ENCODE peak calls at places on chromosomes 13 and 19, in eight cellular contexts. One of them, this sample, is unnamed.
A peak's percentile ranks its signal among the peaks of the same experiment; 100 is the strongest.

GRCh38 chr13:57635541-57635940 is 4.0 kb downstream of the PCDH17 start:
- DNase-seq in cerebellar cortex: no peak
- DNase-seq in activated T-cell treated with anti-CD3 and anti-CD28 coated beads, Interleukin-2, amount 50 U/mL, for 1 hour: no peak
- DNase-seq in mucosa of gallbladder: no peak
- DNase-seq in stimulated activated CD4-positive, alpha-beta T cell treated with anti-CD3 and anti-CD28 coated beads, Interleukin-4, amount 100 ng/mL, for 1 hour: no peak
- DNase-seq in AG04450: no peak
- DNase-seq in AG04449: no peak
- DNase-seq in A549: no peak
- DNase-seq in this sample: no peak

GRCh38 chr19:8537099-8537498 is 23.1 kb upstream of the ZNF414 start:
- DNase-seq in cerebellar cortex: no peak
- DNase-seq in activated T-cell treated with anti-CD3 and anti-CD28 coated beads, Interleukin-2, amount 50 U/mL, for 1 hour: no peak
- DNase-seq in mucosa of gallbladder: no peak
- DNase-seq in stimulated activated CD4-positive, alpha-beta T cell treated with anti-CD3 and anti-CD28 coated beads, Interleukin-4, amount 100 ng/mL, for 1 hour: no peak
- DNase-seq in AG04450: no peak
- DNase-seq in AG04449: no peak
- DNase-seq in A549: no peak
- DNase-seq in this sample: no peak

GRCh38 chr13:107466326-107466725 is 749.0 kb downstream of the LIG4 start:
- DNase-seq in cerebellar cortex: no peak
- DNase-seq in activated T-cell treated with anti-CD3 and anti-CD28 coated beads, Interleukin-2, amount 50 U/mL, for 1 hour: no peak
- DNase-seq in mucosa of gallbladder: no peak
- DNase-seq in stimulated activated CD4-positive, alpha-beta T cell treated with anti-CD3 and anti-CD28 coated beads, Interleukin-4, amount 100 ng/mL, for 1 hour: no peak
- DNase-seq in AG04450: no peak
- DNase-seq in AG04449: no peak
- DNase-seq in A549: no peak
- DNase-seq in this sample: no peak

GRCh38 chr19:46299695-46300094 is 2.9 kb downstream of the HIF3A start:
- DNase-seq in cerebellar cortex: no peak
- DNase-seq in activated T-cell treated with anti-CD3 and anti-CD28 coated beads, Interleukin-2, amount 50 U/mL, for 1 hour: no peak
- DNase-seq in mucosa of gallbladder: no peak
- DNase-seq in stimulated activated CD4-positive, alpha-beta T cell treated with anti-CD3 and anti-CD28 coated beads, Interleukin-4, amount 100 ng/mL, for 1 hour: no peak
- DNase-seq in AG04450: no peak
- DNase-seq in AG04449: no peak
- DNase-seq in A549: no peak
- DNase-seq in this sample: no peak

GRCh38 chr13:48593551-48593950 is 60.2 kb upstream of the CYSLTR2 start:
- DNase-seq in cerebellar cortex: no peak
- DNase-seq in activated T-cell treated with anti-CD3 and anti-CD28 coated beads, Interleukin-2, amount 50 U/mL, for 1 hour: no peak
- DNase-seq in mucosa of gallbladder: no peak
- DNase-seq in stimulated activated CD4-positive, alpha-beta T cell treated with anti-CD3 and anti-CD28 coated beads, Interleukin-4, amount 100 ng/mL, for 1 hour: no peak
- DNase-seq in AG04450: no peak
- DNase-seq in AG04449: no peak
- DNase-seq in A549: no peak
- DNase-seq in this sample: no peak

GRCh38 chr19:50492303-50493052 is 15.8 kb upstream of the GARIN5A start:
- DNase-seq in cerebellar cortex: no peak
- DNase-seq in activated T-cell treated with anti-CD3 and anti-CD28 coated beads, Interleukin-2, amount 50 U/mL, for 1 hour: no peak
- DNase-seq in mucosa of gallbladder: no peak
- DNase-seq in stimulated activated CD4-positive, alpha-beta T cell treated with anti-CD3 and anti-CD28 coated beads, Interleukin-4, amount 100 ng/mL, for 1 hour: peak; percentile 38
- DNase-seq in AG04450: no peak
- DNase-seq in AG04449: no peak
- DNase-seq in A549: no peak
- DNase-seq in this sample: peak; percentile 73

GRCh38 chr19:46428278-46429141 is at the start of gene PNMA8C:
- DNase-seq in cerebellar cortex: peak; percentile 80
- DNase-seq in activated T-cell treated with anti-CD3 and anti-CD28 coated beads, Interleukin-2, amount 50 U/mL, for 1 hour: peak; percentile 56
- DNase-seq in mucosa of gallbladder: peak; percentile 55
- DNase-seq in stimulated activated CD4-positive, alpha-beta T cell treated with anti-CD3 and anti-CD28 coated beads, Interleukin-4, amount 100 ng/mL, for 1 hour: peak; percentile 36
- DNase-seq in AG04450: no peak
- DNase-seq in AG04449: no peak
- DNase-seq in A549: no peak
- DNase-seq in this sample: peak; percentile 77

GRCh38 chr13:24632382-24633121 is 47.7 kb upstream of the ATP12A start:
- DNase-seq in cerebellar cortex: no peak
- DNase-seq in activated T-cell treated with anti-CD3 and anti-CD28 coated beads, Interleukin-2, amount 50 U/mL, for 1 hour: no peak
- DNase-seq in mucosa of gallbladder: no peak
- DNase-seq in stimulated activated CD4-positive, alpha-beta T cell treated with anti-CD3 and anti-CD28 coated beads, Interleukin-4, amount 100 ng/mL, for 1 hour: no peak
- DNase-seq in AG04450: no peak
- DNase-seq in AG04449: no peak
- DNase-seq in A549: no peak
- DNase-seq in this sample: no peak

GRCh38 chr19:51777570-51778460 is 16.8 kb downstream of the FPR2 start:
- DNase-seq in cerebellar cortex: peak; percentile 89
- DNase-seq in activated T-cell treated with anti-CD3 and anti-CD28 coated beads, Interleukin-2, amount 50 U/mL, for 1 hour: peak; percentile 33
- DNase-seq in mucosa of gallbladder: peak; percentile 68
- DNase-seq in stimulated activated CD4-positive, alpha-beta T cell treated with anti-CD3 and anti-CD28 coated beads, Interleukin-4, amount 100 ng/mL, for 1 hour: peak; percentile 34
- DNase-seq in AG04450: peak; percentile 63
- DNase-seq in AG04449: peak; percentile 14
- DNase-seq in A549: peak; percentile 20
- DNase-seq in this sample: peak; percentile 71

GRCh38 chr19:345320-345879 is 804 bp upstream of the MIER2 start:
- DNase-seq in cerebellar cortex: no peak
- DNase-seq in activated T-cell treated with anti-CD3 and anti-CD28 coated beads, Interleukin-2, amount 50 U/mL, for 1 hour: no peak
- DNase-seq in mucosa of gallbladder: no peak
- DNase-seq in stimulated activated CD4-positive, alpha-beta T cell treated with anti-CD3 and anti-CD28 coated beads, Interleukin-4, amount 100 ng/mL, for 1 hour: no peak
- DNase-seq in AG04450: no peak
- DNase-seq in AG04449: no peak
- DNase-seq in A549: no peak
- DNase-seq in this sample: no peak

GRCh38 chr19:32351807-32352630 is 6.6 kb downstream of the ZNF507 start:
- DNase-seq in cerebellar cortex: no peak
- DNase-seq in activated T-cell treated with anti-CD3 and anti-CD28 coated beads, Interleukin-2, amount 50 U/mL, for 1 hour: no peak
- DNase-seq in mucosa of gallbladder: no peak
- DNase-seq in stimulated activated CD4-positive, alpha-beta T cell treated with anti-CD3 and anti-CD28 coated beads, Interleukin-4, amount 100 ng/mL, for 1 hour: no peak
- DNase-seq in AG04450: no peak
- DNase-seq in AG04449: no peak
- DNase-seq in A549: no peak
- DNase-seq in this sample: no peak

GRCh38 chr19:40528533-40529092 is 48.1 kb upstream of the SHKBP1 start:
- DNase-seq in cerebellar cortex: no peak
- DNase-seq in activated T-cell treated with anti-CD3 and anti-CD28 coated beads, Interleukin-2, amount 50 U/mL, for 1 hour: no peak
- DNase-seq in mucosa of gallbladder: no peak
- DNase-seq in stimulated activated CD4-positive, alpha-beta T cell treated with anti-CD3 and anti-CD28 coated beads, Interleukin-4, amount 100 ng/mL, for 1 hour: no peak
- DNase-seq in AG04450: no peak
- DNase-seq in AG04449: no peak
- DNase-seq in A549: no peak
- DNase-seq in this sample: no peak

GRCh38 chr13:22757530-22758120 is 423.2 kb upstream of the SGCG start:
- DNase-seq in cerebellar cortex: peak; percentile 27
- DNase-seq in activated T-cell treated with anti-CD3 and anti-CD28 coated beads, Interleukin-2, amount 50 U/mL, for 1 hour: no peak
- DNase-seq in mucosa of gallbladder: no peak
- DNase-seq in stimulated activated CD4-positive, alpha-beta T cell treated with anti-CD3 and anti-CD28 coated beads, Interleukin-4, amount 100 ng/mL, for 1 hour: no peak
- DNase-seq in AG04450: no peak
- DNase-seq in AG04449: no peak
- DNase-seq in A549: no peak
- DNase-seq in this sample: no peak

GRCh38 chr13:110640591-110641029 is 25.3 kb downstream of the NAXD start:
- DNase-seq in cerebellar cortex: peak; percentile 54
- DNase-seq in activated T-cell treated with anti-CD3 and anti-CD28 coated beads, Interleukin-2, amount 50 U/mL, for 1 hour: peak; percentile 6
- DNase-seq in mucosa of gallbladder: no peak
- DNase-seq in stimulated activated CD4-positive, alpha-beta T cell treated with anti-CD3 and anti-CD28 coated beads, Interleukin-4, amount 100 ng/mL, for 1 hour: no peak
- DNase-seq in AG04450: no peak
- DNase-seq in AG04449: no peak
- DNase-seq in A549: no peak
- DNase-seq in this sample: no peak

GRCh38 chr19:44752816-44753618 is 4.5 kb downstream of the BCL3 start:
- DNase-seq in cerebellar cortex: no peak
- DNase-seq in activated T-cell treated with anti-CD3 and anti-CD28 coated beads, Interleukin-2, amount 50 U/mL, for 1 hour: peak; percentile 89
- DNase-seq in mucosa of gallbladder: peak; percentile 90
- DNase-seq in stimulated activated CD4-positive, alpha-beta T cell treated with anti-CD3 and anti-CD28 coated beads, Interleukin-4, amount 100 ng/mL, for 1 hour: peak; percentile 90
- DNase-seq in AG04450: peak; percentile 96
- DNase-seq in AG04449: peak; percentile 89
- DNase-seq in A549: peak; percentile 93
- DNase-seq in this sample: peak; percentile 98

GRCh38 chr19:38148337-38148736 is 75.7 kb downstream of the DPF1 start:
- DNase-seq in cerebellar cortex: no peak
- DNase-seq in activated T-cell treated with anti-CD3 and anti-CD28 coated beads, Interleukin-2, amount 50 U/mL, for 1 hour: no peak
- DNase-seq in mucosa of gallbladder: no peak
- DNase-seq in stimulated activated CD4-positive, alpha-beta T cell treated with anti-CD3 and anti-CD28 coated beads, Interleukin-4, amount 100 ng/mL, for 1 hour: no peak
- DNase-seq in AG04450: no peak
- DNase-seq in AG04449: no peak
- DNase-seq in A549: no peak
- DNase-seq in this sample: no peak

GRCh38 chr19:54162241-54162805 is 2.8 kb upstream of the LENG1 start:
- DNase-seq in cerebellar cortex: no peak
- DNase-seq in activated T-cell treated with anti-CD3 and anti-CD28 coated beads, Interleukin-2, amount 50 U/mL, for 1 hour: peak; percentile 86
- DNase-seq in mucosa of gallbladder: peak; percentile 90
- DNase-seq in stimulated activated CD4-positive, alpha-beta T cell treated with anti-CD3 and anti-CD28 coated beads, Interleukin-4, amount 100 ng/mL, for 1 hour: peak; percentile 84
- DNase-seq in AG04450: no peak
- DNase-seq in AG04449: no peak
- DNase-seq in A549: peak; percentile 78
- DNase-seq in this sample: peak; percentile 92

GRCh38 chr19:2578391-2578826 is 102.5 kb downstream of the GADD45B start:
- DNase-seq in cerebellar cortex: peak; percentile 57
- DNase-seq in activated T-cell treated with anti-CD3 and anti-CD28 coated beads, Interleukin-2, amount 50 U/mL, for 1 hour: no peak
- DNase-seq in mucosa of gallbladder: peak; percentile 40
- DNase-seq in stimulated activated CD4-positive, alpha-beta T cell treated with anti-CD3 and anti-CD28 coated beads, Interleukin-4, amount 100 ng/mL, for 1 hour: no peak
- DNase-seq in AG04450: no peak
- DNase-seq in AG04449: peak; percentile 44
- DNase-seq in A549: peak; percentile 42
- DNase-seq in this sample: peak; percentile 59

This sample was measured in activated effector memory CD4-positive, alpha-beta T cell treated with anti-CD3 and anti-CD28 coated beads, Interleukin-2, amount 50 U/mL, for 16 hours.